ENCODE peak calls at places on chromosome 21, in eight cellular contexts. One of them, this sample, is unnamed.

GRCh38 chr21:34715518-34715917 is 46.7 kb downstream of the CLIC6 start:
- DNase-seq in neuronal stem cell: no peak
- DNase-seq in suprapubic skin: no peak
- DNase-seq in heart left ventricle: no peak
- DNase-seq in ovary: no peak
- DNase-seq in activated T-cell treated with anti-CD3 and anti-CD28 coated beads for 1 hour: no peak
- DNase-seq in aorta: no peak
- DNase-seq in GM12891: no peak
- DNase-seq in this sample: no peak

GRCh38 chr21:31905444-31906400 is 32.9 kb downstream of the HUNK start:
- DNase-seq in neuronal stem cell: no peak
- DNase-seq in suprapubic skin: no peak
- DNase-seq in heart left ventricle: no peak
- DNase-seq in ovary: no peak
- DNase-seq in activated T-cell treated with anti-CD3 and anti-CD28 coated beads for 1 hour: no peak
- DNase-seq in aorta: no peak
- DNase-seq in GM12891: no peak
- DNase-seq in this sample: no peak

GRCh38 chr21:36553406-36553805 is 73.5 kb upstream of the CLDN14 start:
- DNase-seq in neuronal stem cell: no peak
- DNase-seq in suprapubic skin: no peak
- DNase-seq in heart left ventricle: no peak
- DNase-seq in ovary: no peak
- DNase-seq in activated T-cell treated with anti-CD3 and anti-CD28 coated beads for 1 hour: no peak
- DNase-seq in aorta: no peak
- DNase-seq in GM12891: no peak
- DNase-seq in this sample: no peak

GRCh38 chr21:43872549-43873198 is 7.7 kb downstream of the AGPAT3 start:
- DNase-seq in neuronal stem cell: no peak
- DNase-seq in suprapubic skin: no peak
- DNase-seq in heart left ventricle: no peak
- DNase-seq in ovary: no peak
- DNase-seq in activated T-cell treated with anti-CD3 and anti-CD28 coated beads for 1 hour: no peak
- DNase-seq in aorta: peak
- DNase-seq in GM12891: no peak
- DNase-seq in this sample: no peak

GRCh38 chr21:37848721-37849490 is 67.4 kb downstream of the KCNJ6 start:
- DNase-seq in neuronal stem cell: no peak
- DNase-seq in suprapubic skin: no peak
- DNase-seq in heart left ventricle: no peak
- DNase-seq in ovary: no peak
- DNase-seq in activated T-cell treated with anti-CD3 and anti-CD28 coated beads for 1 hour: no peak
- DNase-seq in aorta: no peak
- DNase-seq in GM12891: no peak
- DNase-seq in this sample: no peak

GRCh38 chr21:25350056-25350455 is 257.2 kb downstream of the MRPL39 start:
- DNase-seq in neuronal stem cell: no peak
- DNase-seq in suprapubic skin: no peak
- DNase-seq in heart left ventricle: no peak
- DNase-seq in ovary: no peak
- DNase-seq in activated T-cell treated with anti-CD3 and anti-CD28 coated beads for 1 hour: no peak
- DNase-seq in aorta: no peak
- DNase-seq in GM12891: no peak
- DNase-seq in this sample: peak

GRCh38 chr21:34122047-34122446 is 48.7 kb downstream of the MRPS6 start:
- DNase-seq in neuronal stem cell: no peak
- DNase-seq in suprapubic skin: no peak
- DNase-seq in heart left ventricle: no peak
- DNase-seq in ovary: no peak
- DNase-seq in activated T-cell treated with anti-CD3 and anti-CD28 coated beads for 1 hour: no peak
- DNase-seq in aorta: no peak
- DNase-seq in GM12891: no peak
- DNase-seq in this sample: no peak

GRCh38 chr21:37079211-37079824 is 6.3 kb downstream of the TTC3 start:
- DNase-seq in neuronal stem cell: no peak
- DNase-seq in suprapubic skin: no peak
- DNase-seq in heart left ventricle: no peak
- DNase-seq in ovary: no peak
- DNase-seq in activated T-cell treated with anti-CD3 and anti-CD28 coated beads for 1 hour: no peak
- DNase-seq in aorta: no peak
- DNase-seq in GM12891: no peak
- DNase-seq in this sample: peak

GRCh38 chr21:27202301-27202700 is 235.4 kb upstream of the ADAMTS5 start:
- DNase-seq in neuronal stem cell: no peak
- DNase-seq in suprapubic skin: no peak
- DNase-seq in heart left ventricle: no peak
- DNase-seq in ovary: no peak
- DNase-seq in activated T-cell treated with anti-CD3 and anti-CD28 coated beads for 1 hour: no peak
- DNase-seq in aorta: no peak
- DNase-seq in GM12891: no peak
- DNase-seq in this sample: no peak

GRCh38 chr21:41932576-41933258 is 21.1 kb downstream of the C2CD2 start:
- DNase-seq in neuronal stem cell: no peak
- DNase-seq in suprapubic skin: no peak
- DNase-seq in heart left ventricle: no peak
- DNase-seq in ovary: peak
- DNase-seq in activated T-cell treated with anti-CD3 and anti-CD28 coated beads for 1 hour: no peak
- DNase-seq in aorta: no peak
- DNase-seq in GM12891: no peak
- DNase-seq in this sample: peak

GRCh38 chr21:17250651-17251294 is 262.1 kb upstream of the CXADR start:
- DNase-seq in neuronal stem cell: no peak
- DNase-seq in suprapubic skin: no peak
- DNase-seq in heart left ventricle: no peak
- DNase-seq in ovary: no peak
- DNase-seq in activated T-cell treated with anti-CD3 and anti-CD28 coated beads for 1 hour: no peak
- DNase-seq in aorta: no peak
- DNase-seq in GM12891: no peak
- DNase-seq in this sample: no peak

GRCh38 chr21:33023574-33024277 is 2.0 kb upstream of the OLIG2 start:
- DNase-seq in neuronal stem cell: no peak
- DNase-seq in suprapubic skin: no peak
- DNase-seq in heart left ventricle: no peak
- DNase-seq in ovary: no peak
- DNase-seq in activated T-cell treated with anti-CD3 and anti-CD28 coated beads for 1 hour: no peak
- DNase-seq in aorta: no peak
- DNase-seq in GM12891: no peak
- DNase-seq in this sample: no peak

GRCh38 chr21:29470397-29470796 is 171.7 kb downstream of the BACH1 start:
- DNase-seq in neuronal stem cell: no peak
- DNase-seq in suprapubic skin: no peak
- DNase-seq in heart left ventricle: no peak
- DNase-seq in ovary: no peak
- DNase-seq in activated T-cell treated with anti-CD3 and anti-CD28 coated beads for 1 hour: no peak
- DNase-seq in aorta: no peak
- DNase-seq in GM12891: no peak
- DNase-seq in this sample: no peak

GRCh38 chr21:45531393-45532215 is 10.6 kb downstream of the SLC19A1 start:
- DNase-seq in neuronal stem cell: no peak
- DNase-seq in suprapubic skin: peak
- DNase-seq in heart left ventricle: peak
- DNase-seq in ovary: peak
- DNase-seq in activated T-cell treated with anti-CD3 and anti-CD28 coated beads for 1 hour: no peak
- DNase-seq in aorta: peak
- DNase-seq in GM12891: no peak
- DNase-seq in this sample: no peak

GRCh38 chr21:37264808-37265207 is 2.3 kb downstream of the VPS26C start:
- DNase-seq in neuronal stem cell: no peak
- DNase-seq in suprapubic skin: no peak
- DNase-seq in heart left ventricle: no peak
- DNase-seq in ovary: no peak
- DNase-seq in activated T-cell treated with anti-CD3 and anti-CD28 coated beads for 1 hour: no peak
- DNase-seq in aorta: no peak
- DNase-seq in GM12891: no peak
- DNase-seq in this sample: no peak

GRCh38 chr21:36980280-36981048 is 14.0 kb upstream of the HLCS start:
- DNase-seq in neuronal stem cell: no peak
- DNase-seq in suprapubic skin: no peak
- DNase-seq in heart left ventricle: peak
- DNase-seq in ovary: peak
- DNase-seq in activated T-cell treated with anti-CD3 and anti-CD28 coated beads for 1 hour: no peak
- DNase-seq in aorta: peak
- DNase-seq in GM12891: no peak
- DNase-seq in this sample: no peak

GRCh38 chr21:38768385-38769071 is 37.2 kb upstream of the ETS2 start:
- DNase-seq in neuronal stem cell: no peak
- DNase-seq in suprapubic skin: no peak
- DNase-seq in heart left ventricle: no peak
- DNase-seq in ovary: no peak
- DNase-seq in activated T-cell treated with anti-CD3 and anti-CD28 coated beads for 1 hour: no peak
- DNase-seq in aorta: no peak
- DNase-seq in GM12891: no peak
- DNase-seq in this sample: no peak

GRCh38 chr21:38165466-38166213 is 91.2 kb upstream of the KCNJ15 start:
- DNase-seq in neuronal stem cell: no peak
- DNase-seq in suprapubic skin: no peak
- DNase-seq in heart left ventricle: no peak
- DNase-seq in ovary: no peak
- DNase-seq in activated T-cell treated with anti-CD3 and anti-CD28 coated beads for 1 hour: no peak
- DNase-seq in aorta: no peak
- DNase-seq in GM12891: no peak
- DNase-seq in this sample: no peak

GRCh38 chr21:16535100-16535418 is 805.3 kb downstream of the USP25 start:
- DNase-seq in neuronal stem cell: no peak
- DNase-seq in suprapubic skin: peak
- DNase-seq in heart left ventricle: peak
- DNase-seq in ovary: peak
- DNase-seq in activated T-cell treated with anti-CD3 and anti-CD28 coated beads for 1 hour: no peak
- DNase-seq in aorta: peak
- DNase-seq in GM12891: no peak
- DNase-seq in this sample: peak

GRCh38 chr21:42903817-42904216 is 10.7 kb downstream of the NDUFV3 start:
- DNase-seq in neuronal stem cell: no peak
- DNase-seq in suprapubic skin: no peak
- DNase-seq in heart left ventricle: peak
- DNase-seq in ovary: no peak
- DNase-seq in activated T-cell treated with anti-CD3 and anti-CD28 coated beads for 1 hour: no peak
- DNase-seq in aorta: no peak
- DNase-seq in GM12891: no peak
- DNase-seq in this sample: no peak

GRCh38 chr21:33299181-33299752 is 25.5 kb upstream of the IFNAR1 start:
- DNase-seq in neuronal stem cell: no peak
- DNase-seq in suprapubic skin: no peak
- DNase-seq in heart left ventricle: no peak
- DNase-seq in ovary: no peak
- DNase-seq in activated T-cell treated with anti-CD3 and anti-CD28 coated beads for 1 hour: peak
- DNase-seq in aorta: no peak
- DNase-seq in GM12891: peak
- DNase-seq in this sample: no peak

GRCh38 chr21:37166733-37167132 is 93.7 kb downstream of the TTC3 start:
- DNase-seq in neuronal stem cell: no peak
- DNase-seq in suprapubic skin: no peak
- DNase-seq in heart left ventricle: no peak
- DNase-seq in ovary: no peak
- DNase-seq in activated T-cell treated with anti-CD3 and anti-CD28 coated beads for 1 hour: no peak
- DNase-seq in aorta: no peak
- DNase-seq in GM12891: no peak
- DNase-seq in this sample: peak